ENCODE peak calls at places on chromosomes 2 and 18, in four cellular contexts. P is HepG2, F is K562, H is SK-N-SH. M is an unnamed sample.

GRCh38 chr2:108813732-108814131 is 27.2 kb downstream of the CCDC138 start:
- DNase-seq in P (no peak), F (no peak), H (no peak), M (no peak)

GRCh38 chr2:213766465-213766891 is 482.2 kb downstream of the SPAG16 start:
- DNase-seq in P (no peak), F (no peak), H (no peak), M (no peak)

GRCh38 chr2:17592731-17593409 is 52.4 kb downstream of the VSNL1 start:
- DNase-seq in P (peak; percentile 36), F (no peak), H (no peak), M (no peak)

GRCh38 chr2:222442665-222443064 is 18.3 kb downstream of the SGPP2 start:
- DNase-seq in P (no peak), F (no peak), H (no peak), M (no peak)

GRCh38 chr2:8851811-8852560 is 14.6 kb upstream of the KIDINS220 start:
- DNase-seq in P (no peak), F (peak; percentile 65), H (no peak), M (no peak)

GRCh38 chr2:177175917-177176668 is 36.5 kb upstream of the HNRNPA3 start:
- DNase-seq in P (peak; percentile 70), F (no peak), H (no peak), M (no peak)

GRCh38 chr2:12456293-12457151 is 260.2 kb upstream of the TRIB2 start:
- DNase-seq in P (peak; percentile 95), F (peak; percentile 78), H (no peak), M (peak; percentile 48)

GRCh38 chr2:197008229-197008628 is 81.7 kb upstream of the PGAP1 start:
- DNase-seq in P (no peak), F (no peak), H (no peak), M (no peak)

GRCh38 chr2:183242937-183243336 is 118.7 kb downstream of the NUP35 start:
- DNase-seq in P (no peak), F (no peak), H (no peak), M (no peak)

GRCh38 chr2:149418065-149418464 is 87.7 kb downstream of the LYPD6 start:
- DNase-seq in P (no peak), F (no peak), H (no peak), M (no peak)

GRCh38 chr2:88074150-88074549 is 6.5 kb downstream of the SMYD1 start:
- DNase-seq in P (no peak), F (no peak), H (no peak), M (no peak)

GRCh38 chr2:128380061-128380889 is 61.6 kb upstream of the HS6ST1 start:
- DNase-seq in P (no peak), F (no peak), H (no peak), M (no peak)

GRCh38 chr2:176130153-176130916 is 830 bp downstream of the HOXD8 start:
- DNase-seq in P (no peak), F (peak; percentile 64), H (peak; percentile 80), M (no peak)

GRCh38 chr2:239326831-239327535 is 73.8 kb downstream of the HDAC4 start:
- DNase-seq in P (no peak), F (no peak), H (no peak), M (no peak)

GRCh38 chr2:37415128-37415817 is 70.8 kb downstream of the QPCT start:
- DNase-seq in P (no peak), F (peak; percentile 20), H (peak; percentile 49), M (no peak)

GRCh38 chr2:170122883-170123547 is 54.9 kb upstream of the MYO3B start:
- DNase-seq in P (peak; percentile 49), F (no peak), H (no peak), M (peak; percentile 13)

GRCh38 chr2:100707016-100707947 is 112.7 kb upstream of the NPAS2 start:
- DNase-seq in P (no peak), F (no peak), H (no peak), M (no peak)

GRCh38 chr2:23249348-23249747 is 135.6 kb upstream of the KLHL29 start:
- DNase-seq in P (no peak), F (no peak), H (no peak), M (no peak)

GRCh38 chr2:239273280-239274234 is 127.3 kb downstream of the HDAC4 start:
- DNase-seq in P (no peak), F (no peak), H (no peak), M (no peak)

GRCh38 chr2:139048017-139048416 is 267.8 kb upstream of the NXPH2 start:
- DNase-seq in P (no peak), F (no peak), H (no peak), M (no peak)

GRCh38 chr2:226647626-226648518 is 151.7 kb downstream of the IRS1 start:
- DNase-seq in P (no peak), F (no peak), H (no peak), M (no peak)

GRCh38 chr18:58639751-58640427 is 11.0 kb upstream of the ALPK2 start:
- DNase-seq in P (no peak), F (no peak), H (no peak), M (no peak)

GRCh38 chr18:55243852-55244251 is 284.6 kb upstream of the CCDC68 start:
- DNase-seq in P (no peak), F (no peak), H (no peak), M (no peak)

GRCh38 chr2:66537001-66537400 is 102.1 kb downstream of the MEIS1 start:
- DNase-seq in P (no peak), F (no peak), H (peak; percentile 27), M (no peak)

GRCh38 chr2:180849851-180850250 is 130.6 kb upstream of the UBE2E3 start:
- DNase-seq in P (no peak), F (no peak), H (no peak), M (no peak)

GRCh38 chr18:48409591-48410094 is 460 bp upstream of the ZBTB7C start:
- DNase-seq in P (no peak), F (peak; percentile 36), H (peak; percentile 71), M (no peak)

GRCh38 chr2:3481736-3482362 is 37.5 kb downstream of the ADI1 start:
- DNase-seq in P (no peak), F (no peak), H (no peak), M (no peak)

GRCh38 chr2:128250409-128251025 is 68.2 kb downstream of the HS6ST1 start:
- DNase-seq in P (no peak), F (no peak), H (no peak), M (no peak)

GRCh38 chr2:239003933-239004636 is 156.2 kb downstream of the TWIST2 start:
- DNase-seq in P (no peak), F (no peak), H (no peak), M (no peak)

GRCh38 chr2:120520929-120521912 is 175.3 kb downstream of the INHBB start:
- DNase-seq in P (peak; percentile 60), F (peak; percentile 67), H (peak; percentile 65), M (peak; percentile 47)

GRCh38 chr2:79275197-79275596 is 115.6 kb upstream of the REG3A start:
- DNase-seq in P (no peak), F (no peak), H (no peak), M (no peak)

GRCh38 chr2:26691881-26692813 is at the start of gene KCNK3:
- DNase-seq in P (no peak), F (peak; percentile 84), H (peak; percentile 97), M (no peak)

DNA sequence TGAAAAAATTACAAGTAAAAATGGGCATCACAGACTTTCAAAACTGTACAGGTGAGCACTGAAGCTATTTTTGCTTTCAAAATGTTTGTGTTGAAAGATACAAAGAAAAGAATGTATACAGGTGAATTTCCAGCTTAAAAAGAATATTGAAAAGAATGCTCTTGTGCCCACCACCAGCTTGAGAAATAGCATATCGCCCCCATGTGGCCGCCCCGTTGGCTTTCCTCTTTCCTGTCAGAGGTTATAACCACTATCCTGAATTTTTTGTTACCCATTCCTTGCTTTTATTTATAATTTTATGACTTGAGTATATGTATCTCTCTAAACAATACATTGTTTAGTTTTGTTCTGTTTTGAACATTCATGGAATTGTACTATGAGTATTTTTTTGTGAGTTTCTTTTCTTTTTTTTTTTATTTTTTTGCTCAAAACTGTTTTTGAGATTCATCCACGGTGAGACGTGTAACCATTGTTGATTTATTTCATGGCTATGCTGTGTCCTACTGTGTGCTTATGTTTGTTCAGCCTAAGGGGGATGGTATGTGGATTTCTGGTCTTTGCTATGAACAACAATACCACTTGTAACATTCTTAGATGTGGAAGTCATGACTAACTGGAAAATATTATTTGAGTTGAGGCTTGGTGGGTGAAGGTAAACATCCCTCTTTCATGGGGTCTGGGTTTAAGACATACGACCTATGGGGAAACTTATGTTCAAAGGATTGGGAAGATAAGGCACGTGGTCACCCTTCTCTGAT is 11.6 kb downstream of the TRPM8 start:
- DNase-seq in P (peak; percentile 20), F (peak; percentile 27), H (peak; percentile 54), M (no peak)
- TF ChIP-seq ELF1 in P (no peak), F (no peak), H (no peak), M (no peak)

GRCh38 chr2:68368657-68369339 is 3.7 kb downstream of the PLEK start:
- DNase-seq in P (no peak), F (no peak), H (no peak), M (no peak)
- H3K9ac ChIP-seq in P (no peak overlapping the region), F (no peak overlapping the region), H (no peak overlapping the region), M (no peak overlapping the region)

DNA sequence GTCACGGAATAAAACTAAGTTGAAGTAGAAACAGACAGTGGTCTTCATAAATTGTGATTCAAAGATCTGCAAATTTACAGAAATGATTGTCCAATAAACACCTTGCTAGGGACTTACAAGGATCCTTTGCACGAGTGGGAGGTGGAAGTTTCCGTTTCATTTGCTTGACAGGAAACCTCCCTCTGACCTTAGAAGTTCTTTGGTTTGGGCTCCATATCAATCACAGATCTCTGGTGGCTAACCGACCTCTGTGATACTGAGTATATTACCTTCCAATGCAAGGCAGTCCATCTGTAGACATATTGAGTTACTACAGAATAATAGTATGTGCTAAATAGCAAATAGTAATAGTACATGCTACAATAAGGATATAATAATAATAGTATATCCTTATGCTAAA is 33.7 kb upstream of the RNF152 start:
- DNase-seq in P (no peak), F (no peak), H (no peak), M (no peak)
- TF ChIP-seq ZBTB33 in P (no peak), F (no peak), H (no peak), M (no peak)

GRCh38 chr2:225272173-225272572 is 127.3 kb upstream of the NYAP2 start:
- DNase-seq in P (no peak), F (no peak), H (no peak), M (no peak)
- TF ChIP-seq ELF1 in P (no peak), F (no peak), H (no peak), M (no peak)

DNA sequence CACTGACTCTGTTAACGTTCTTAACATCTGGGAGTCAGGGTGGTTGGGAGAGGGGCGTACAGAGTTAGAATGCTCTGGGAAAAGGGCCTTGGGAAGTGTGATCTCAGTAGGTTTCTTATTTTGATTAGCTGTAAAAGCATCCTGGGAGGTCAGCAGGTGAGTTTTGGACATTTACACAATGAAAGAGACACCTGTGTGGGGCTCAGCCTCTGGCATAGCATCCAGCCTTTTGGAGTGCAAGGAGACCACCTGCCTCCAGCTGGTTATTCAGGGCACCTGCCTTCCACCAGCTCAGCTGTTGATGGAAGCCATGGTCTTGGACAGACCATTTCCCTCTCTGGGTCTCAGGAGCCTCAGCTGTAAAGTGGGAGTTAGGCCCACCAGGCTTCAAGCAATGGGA is 49.7 kb downstream of the ACAA2 start:
- DNase-seq in P (no peak), F (no peak), H (no peak), M (no peak)
- H3K9ac ChIP-seq in P (no peak overlapping the region), F (no peak overlapping the region), H (no peak overlapping the region), M (no peak overlapping the region)